ENCODE peak calls at places on chromosomes 7 and 10, in six cellular contexts. S is tibial artery, Q is thyroid gland, M is smooth muscle cell of the brain vasculature, G is kidney glomerular epithelial cell, C is NCI-H1417 treated with DMSO at 0.1 percent for 48 hours. B is an unnamed sample.

GRCh38 chr10:42975558-42976352 is 101.1 kb upstream of the RET start:
- DNase-seq in Q (no peak), C (no peak), G (no peak), M (no peak), S (peak; percentile 51), B (peak; percentile 57)

GRCh38 chr10:103114876-103115275 is 78.2 kb downstream of the NT5C2 start:
- DNase-seq in S (no peak), G (no peak), Q (no peak), M (no peak), C (no peak), B (no peak)

GRCh38 chr7:35727571-35727970 is 32.6 kb upstream of the HERPUD2 start:
- DNase-seq in Q (no peak), C (no peak), M (no peak), S (no peak), G (no peak), B (no peak)

GRCh38 chr7:85185355-85186082 is 1.3 kb downstream of the SEMA3D start:
- DNase-seq in M (no peak), S (peak; percentile 90), C (peak; percentile 54), G (no peak), Q (peak; percentile 67), B (peak; percentile 65)

GRCh38 chr7:156308976-156309620 is 331.5 kb upstream of the RNF32 start:
- DNase-seq in Q (no peak), S (no peak), C (no peak), G (no peak), M (no peak), B (no peak)

GRCh38 chr10:71260622-71261325 is 48.4 kb downstream of the UNC5B start:
- DNase-seq in M (no peak), G (peak; percentile 43), S (no peak), C (no peak), Q (peak; percentile 62), B (no peak)

GRCh38 chr7:44184221-44184873 is 4.9 kb downstream of the GCK start:
- DNase-seq in Q (no peak), G (peak; percentile 85), M (peak; percentile 91), S (no peak), C (peak; percentile 64), B (no peak)

GRCh38 chr7:115019882-115020605 is 98.2 kb downstream of the MDFIC start:
- DNase-seq in M (no peak), S (no peak), G (no peak), Q (no peak), C (no peak), B (no peak)

GRCh38 chr7:128030999-128031681 is at the start of gene LRRC4:
- DNase-seq in G (no peak), S (no peak), C (no peak), M (no peak), Q (peak; percentile 13), B (peak; percentile 90)

GRCh38 chr7:107955394-107955793 is 47.6 kb downstream of the LAMB1 start:
- DNase-seq in S (no peak), G (no peak), M (no peak), Q (no peak), C (no peak), B (no peak)

GRCh38 chr10:14875941-14876340 is 2.7 kb upstream of the SUV39H2 start:
- DNase-seq in S (no peak), C (no peak), G (no peak), M (no peak), Q (no peak), B (no peak)

GRCh38 chr7:152338553-152338952 is 97.2 kb downstream of the KMT2C start:
- DNase-seq in S (no peak), M (no peak), C (no peak), G (no peak), Q (no peak), B (no peak)

GRCh38 chr10:60937784-60938654 is 6.0 kb downstream of the RHOBTB1 start:
- DNase-seq in G (peak; percentile 46), S (peak; percentile 78), Q (no peak), M (no peak), C (no peak), B (no peak)

GRCh38 chr10:69449841-69450240 is 1.4 kb upstream of the TSPAN15 start:
- DNase-seq in M (no peak), S (no peak), Q (peak; percentile 56), C (no peak), G (no peak), B (no peak)

GRCh38 chr7:51019891-51020855 is 237.5 kb upstream of the GRB10 start:
- DNase-seq in S (no peak), M (no peak), G (no peak), C (no peak), Q (no peak), B (no peak)

GRCh38 chr10:74936577-74937445 is 110.4 kb downstream of the KAT6B start:
- DNase-seq in S (no peak), M (no peak), C (no peak), Q (no peak), G (peak; percentile 53), B (no peak)

GRCh38 chr10:82390866-82391658 is 516.1 kb downstream of the NRG3 start:
- DNase-seq in S (no peak), M (no peak), Q (no peak), C (no peak), G (no peak), B (no peak)

GRCh38 chr10:23742368-23742767 is 303.5 kb downstream of the OTUD1 start:
- DNase-seq in M (no peak), G (no peak), Q (no peak), C (no peak), S (no peak), B (no peak)

GRCh38 chr10:79925614-79926013 is 23.3 kb downstream of the SFTPD start:
- DNase-seq in Q (no peak), C (no peak), G (no peak), M (no peak), S (no peak), B (no peak)

GRCh38 chr10:28177944-28178637 is 124.8 kb downstream of the MPP7 start:
- DNase-seq in C (no peak), S (no peak), Q (no peak), M (no peak), G (peak; percentile 31), B (no peak)

GRCh38 chr7:128396357-128396756 is 13.4 kb downstream of the IMPDH1 start:
- DNase-seq in S (no peak), Q (no peak), M (no peak), C (no peak), G (no peak), B (no peak)

B was measured in left lung.